ENCODE peak calls at places on chromosomes 4 and X, in seven cellular contexts. V is mammary epithelial cell, L is endodermal cell, B is IMR-90, D is fibroblast of lung, G is adipocyte, X is colonic mucosa. U is an unnamed sample. For H3K36me3, the result is how much of the 10 kb centered on the place peaks cover.

GRCh38 chr4:77044458-77045124 is 31.2 kb downstream of the CCNI start:
- DNase-seq in V (peak), L (no peak), B (peak), D (peak), G (peak), X (no peak), U (no peak)

GRCh38 chrX:124228849-124229248 is 103.6 kb upstream of the TEX13D start:
- DNase-seq in V (no peak), L (no peak), B (no peak), D (no peak), G (no peak), X (no peak), U (no peak)

GRCh38 chrX:5306654-5307121 is 922.0 kb downstream of the NLGN4X start:
- DNase-seq in V (no peak), L (no peak), B (no peak), D (no peak), G (no peak), X (no peak), U (no peak)

GRCh38 chr4:126604273-126604867 is 1028.4 kb upstream of the INTU start:
- DNase-seq in V (peak), L (no peak), B (peak), D (peak), G (peak), X (no peak), U (no peak)

GRCh38 chr4:140673729-140674128 is 82.5 kb downstream of the TBC1D9 start:
- DNase-seq in V (no peak), L (no peak), B (peak), D (peak), G (no peak), X (no peak), U (no peak)

GRCh38 chrX:118847676-118848075 is 24.1 kb downstream of the ZCCHC12 start:
- DNase-seq in V (peak), L (no peak), B (peak), D (peak), G (peak), X (no peak), U (no peak)

GRCh38 chr4:55173580-55173979 is 48.2 kb upstream of the KDR start:
- DNase-seq in V (peak), L (no peak), B (peak), D (peak), G (no peak), X (no peak), U (no peak)

GRCh38 chr4:1285790-1286553 is 3.7 kb upstream of the MAEA start:
- DNase-seq in V (no peak), L (peak), B (peak), D (no peak), G (no peak), X (peak), U (peak)

GRCh38 chrX:64571011-64571410 is 175.8 kb upstream of the MTMR8 start:
- DNase-seq in V (no peak), L (peak), B (no peak), D (no peak), G (no peak), X (no peak), U (no peak)

GRCh38 chrX:56729152-56729557 is at the start of gene NBDY:
- DNase-seq in V (peak), L (peak), B (peak), D (peak), G (peak), X (peak), U (peak)

GRCh38 chr4:26441110-26441509 is 49.2 kb downstream of the CCKAR start:
- DNase-seq in V (no peak), L (no peak), B (peak), D (peak), G (peak), X (no peak), U (no peak)

GRCh38 chrX:40423299-40423698 is 157.5 kb upstream of the ATP6AP2 start:
- DNase-seq in V (peak), L (no peak), B (no peak), D (peak), G (no peak), X (no peak), U (no peak)

GRCh38 chr4:118991686-118992085 is 103.0 kb downstream of the SYNPO2 start:
- DNase-seq in V (no peak), L (no peak), B (no peak), D (no peak), G (no peak), X (no peak), U (no peak)

GRCh38 chr4:127634181-127634580 is 1.4 kb downstream of the INTU start:
- DNase-seq in V (no peak), L (no peak), B (peak), D (peak), G (peak), X (no peak), U (no peak)

GRCh38 chr4:100087743-100088142 is 102.5 kb downstream of the DDIT4L start:
- DNase-seq in V (no peak), L (no peak), B (peak), D (no peak), G (no peak), X (no peak), U (no peak)

GRCh38 chrX:109841869-109842579 is 109.0 kb upstream of the ACSL4 start:
- DNase-seq in V (peak), L (no peak), B (peak), D (peak), G (peak), X (no peak), U (no peak)

GRCh38 chrX:14896273-14896672 is 23.1 kb downstream of the MOSPD2 start:
- DNase-seq in V (no peak), L (no peak), B (no peak), D (no peak), G (no peak), X (no peak), U (no peak)

GRCh38 chrX:71154641-71155040 is 10.0 kb downstream of the NLGN3 start:
- DNase-seq in V (no peak), L (no peak), B (no peak), D (no peak), G (no peak), X (no peak), U (no peak)

GRCh38 chrX:68833855-68834331 is 5.1 kb downstream of the EFNB1 start:
- DNase-seq in V (peak), L (peak), B (no peak), D (no peak), G (no peak), X (peak), U (no peak)

GRCh38 chr4:179114615-179115014 is 1672.4 kb upstream of the AGA start:
- DNase-seq in V (no peak), L (no peak), B (no peak), D (no peak), G (no peak), X (no peak), U (no peak)
- H3K36me3 ChIP-seq in V (under half), L (under half), B (under half), D (under half), G (under half), X (under half), U (under half)

DNA sequence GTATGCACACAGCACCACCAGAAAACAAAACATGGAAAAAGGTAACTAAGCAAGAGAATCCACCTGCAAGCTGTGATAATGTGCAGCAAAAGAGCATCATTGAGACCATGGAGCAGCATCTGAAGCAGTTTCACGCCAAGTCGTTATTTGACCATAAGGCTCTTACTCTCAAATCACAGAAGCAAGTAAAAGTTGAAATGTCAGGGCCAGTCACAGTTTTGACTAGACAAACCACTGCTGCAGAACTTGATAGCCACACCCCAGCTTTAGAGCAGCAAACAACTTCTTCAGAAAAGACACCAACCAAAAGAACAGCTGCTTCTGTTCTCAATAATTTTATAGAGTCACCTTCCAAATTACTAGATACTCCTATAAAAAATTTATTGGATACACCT is 90.2 kb downstream of the TET2 start:
- DNase-seq in V (no peak), L (no peak), B (no peak), D (no peak), G (no peak), X (no peak), U (no peak)
- H3K4me3 ChIP-seq in V (no peak), L (no peak), B (no peak), D (no peak), G (no peak), X (no peak), U (no peak)

GRCh38 chr4:138242830-138243149 is 641 bp upstream of the SLC7A11 start:
- DNase-seq in V (peak), L (no peak), B (no peak), D (no peak), G (peak), X (no peak), U (no peak)

GRCh38 chr4:138241281-138242075 is 671 bp downstream of the SLC7A11 start:
- DNase-seq in V (no peak), L (peak), B (peak), D (peak), G (peak), X (peak), U (no peak)

GRCh38 chr4:138243369-138243768 is 1.2 kb upstream of the SLC7A11 start:
- DNase-seq in V (peak), L (no peak), B (no peak), D (peak), G (no peak), X (no peak), U (no peak)

GRCh38 chr4:138239496-138239895 is 2.7 kb downstream of the SLC7A11 start:
- DNase-seq in V (no peak), L (no peak), B (no peak), D (no peak), G (no peak), X (no peak), U (no peak)

GRCh38 chr4:138242076-138242829 is at the start of gene SLC7A11:
- DNase-seq in V (peak), L (peak), B (peak), D (peak), G (peak), X (peak), U (no peak)
- H3K9ac ChIP-seq in V (peak), L (peak), B (peak), D (peak), G (peak), X (peak), U (no peak)

GRCh38 chr4:145521282-145521681 is 39.6 kb downstream of the SMAD1 start:
- DNase-seq in V (no peak), L (no peak), B (no peak), D (no peak), G (no peak), X (no peak), U (no peak)

GRCh38 chr4:145527773-145528172 is 46.1 kb downstream of the SMAD1 start:
- DNase-seq in V (no peak), L (no peak), B (no peak), D (no peak), G (no peak), X (no peak), U (no peak)

GRCh38 chr4:145523117-145523516 is 41.5 kb downstream of the SMAD1 start:
- DNase-seq in V (peak), L (no peak), B (peak), D (peak), G (no peak), X (no peak), U (no peak)

GRCh38 chr4:145525291-145525740 is 43.7 kb downstream of the SMAD1 start:
- DNase-seq in V (no peak), L (peak), B (peak), D (peak), G (peak), X (no peak), U (no peak)

GRCh38 chr4:145524535-145524934 is 42.9 kb downstream of the SMAD1 start:
- DNase-seq in V (no peak), L (no peak), B (no peak), D (no peak), G (no peak), X (no peak), U (no peak)
- H3K36me3 ChIP-seq in V (under half), L (under half), B (under half), D (under half), G (under half), X (under half), U (under half)

GRCh38 chr4:102472441-102473013 is 28.6 kb upstream of the NFKB1 start:
- DNase-seq in V (no peak), L (no peak), B (no peak), D (no peak), G (no peak), X (no peak), U (no peak)
- H3K4me3 ChIP-seq in V (no peak), L (no peak), B (no peak), D (no peak), G (no peak), X (no peak), U (no peak)

GRCh38 chr4:143515905-143516304 is 2.4 kb downstream of the SMARCA5 start:
- DNase-seq in V (no peak), L (no peak), B (no peak), D (no peak), G (no peak), X (no peak), U (no peak)
- H3K9ac ChIP-seq in V (no peak), L (peak), B (no peak), D (no peak), G (peak), X (no peak), U (no peak)

GRCh38 chr4:145882594-145882993 is 56.0 kb downstream of the ZNF827 start:
- DNase-seq in V (no peak), L (no peak), B (no peak), D (no peak), G (no peak), X (no peak), U (no peak)
- H3K36me3 ChIP-seq in V (under half), L (half or more), B (under half), D (under half), G (under half), X (under half), U (under half)

GRCh38 chr4:168854216-168854921 is 155.7 kb downstream of the CBR4 start:
- DNase-seq in V (no peak), L (no peak), B (no peak), D (peak), G (no peak), X (no peak), U (no peak)
- H3K4me3 ChIP-seq in V (no peak), L (no peak), B (no peak), D (no peak), G (no peak), X (no peak), U (no peak)